ENCODE peak calls at places on chromosomes 3 and 15, in nine cellular contexts. One of them, this sample, is unnamed.
A peak's percentile ranks its signal among the peaks of the same experiment; 100 is the strongest.

GRCh38 chr15:71581406-71581930 is 228.9 kb upstream of the NR2E3 start:
- DNase-seq in sigmoid colon: no peak
- DNase-seq in stomach: no peak
- DNase-seq in transverse colon: no peak
- DNase-seq in K562: no peak
- DNase-seq in H1: no peak
- DNase-seq in suprapubic skin: no peak
- DNase-seq in esophagus muscularis mucosa: no peak
- DNase-seq in HepG2: no peak
- DNase-seq in this sample: no peak

GRCh38 chr3:141686477-141687280 is 51.4 kb upstream of the RNF7 start:
- DNase-seq in K562: no peak
- DNase-seq in transverse colon: peak; percentile 50
- DNase-seq in sigmoid colon: peak; percentile 76
- DNase-seq in stomach: peak; percentile 27
- DNase-seq in esophagus muscularis mucosa: no peak
- DNase-seq in suprapubic skin: peak; percentile 69
- DNase-seq in HepG2: peak; percentile 46
- DNase-seq in H1: no peak
- DNase-seq in this sample: no peak

GRCh38 chr15:24772709-24773373 is 97.3 kb downstream of the NPAP1 start:
- DNase-seq in esophagus muscularis mucosa: no peak
- DNase-seq in stomach: peak; percentile 64
- DNase-seq in sigmoid colon: peak; percentile 83
- DNase-seq in K562: peak; percentile 36
- DNase-seq in HepG2: peak; percentile 67
- DNase-seq in suprapubic skin: peak; percentile 62
- DNase-seq in transverse colon: peak; percentile 39
- DNase-seq in H1: peak; percentile 73
- DNase-seq in this sample: peak; percentile 92

GRCh38 chr3:156252656-156253055 is 132.3 kb downstream of the KCNAB1 start:
- DNase-seq in K562: no peak
- DNase-seq in transverse colon: no peak
- DNase-seq in H1: no peak
- DNase-seq in esophagus muscularis mucosa: no peak
- DNase-seq in suprapubic skin: no peak
- DNase-seq in sigmoid colon: no peak
- DNase-seq in stomach: no peak
- DNase-seq in HepG2: no peak
- DNase-seq in this sample: no peak

GRCh38 chr3:58521002-58521670 is 15.9 kb downstream of the ACOX2 start:
- DNase-seq in stomach: no peak
- DNase-seq in transverse colon: no peak
- DNase-seq in HepG2: peak; percentile 81
- DNase-seq in sigmoid colon: no peak
- DNase-seq in K562: peak; percentile 79
- DNase-seq in H1: no peak
- DNase-seq in suprapubic skin: no peak
- DNase-seq in esophagus muscularis mucosa: no peak
- DNase-seq in this sample: no peak

GRCh38 chr3:46312996-46313395 is 40.9 kb upstream of the CCR2 start:
- DNase-seq in stomach: no peak
- DNase-seq in suprapubic skin: peak; percentile 70
- DNase-seq in K562: no peak
- DNase-seq in sigmoid colon: peak; percentile 65
- DNase-seq in H1: no peak
- DNase-seq in HepG2: no peak
- DNase-seq in esophagus muscularis mucosa: no peak
- DNase-seq in transverse colon: peak; percentile 44
- DNase-seq in this sample: peak; percentile 70

GRCh38 chr3:196954832-196955231 is 12.5 kb upstream of the NCBP2 start:
- DNase-seq in transverse colon: no peak
- DNase-seq in HepG2: no peak
- DNase-seq in H1: no peak
- DNase-seq in stomach: no peak
- DNase-seq in suprapubic skin: no peak
- DNase-seq in esophagus muscularis mucosa: no peak
- DNase-seq in K562: no peak
- DNase-seq in sigmoid colon: no peak
- DNase-seq in this sample: no peak

GRCh38 chr15:77886805-77887448 is 190.6 kb downstream of the TBC1D2B start:
- DNase-seq in stomach: no peak
- DNase-seq in suprapubic skin: no peak
- DNase-seq in sigmoid colon: no peak
- DNase-seq in HepG2: no peak
- DNase-seq in K562: no peak
- DNase-seq in esophagus muscularis mucosa: no peak
- DNase-seq in transverse colon: no peak
- DNase-seq in H1: no peak
- DNase-seq in this sample: peak; percentile 53

GRCh38 chr3:69720824-69721223 is 18.4 kb upstream of the MITF start:
- DNase-seq in stomach: no peak
- DNase-seq in suprapubic skin: no peak
- DNase-seq in sigmoid colon: no peak
- DNase-seq in HepG2: no peak
- DNase-seq in transverse colon: no peak
- DNase-seq in K562: no peak
- DNase-seq in H1: no peak
- DNase-seq in esophagus muscularis mucosa: no peak
- DNase-seq in this sample: no peak

GRCh38 chr3:23819599-23820360 is 14.0 kb downstream of the UBE2E1 start:
- DNase-seq in sigmoid colon: no peak
- DNase-seq in stomach: no peak
- DNase-seq in suprapubic skin: no peak
- DNase-seq in H1: no peak
- DNase-seq in esophagus muscularis mucosa: no peak
- DNase-seq in transverse colon: no peak
- DNase-seq in HepG2: no peak
- DNase-seq in K562: no peak
- DNase-seq in this sample: no peak

GRCh38 chr3:65347166-65347565 is 659.4 kb upstream of the ADAMTS9 start:
- DNase-seq in transverse colon: no peak
- DNase-seq in stomach: no peak
- DNase-seq in esophagus muscularis mucosa: no peak
- DNase-seq in suprapubic skin: no peak
- DNase-seq in K562: no peak
- DNase-seq in sigmoid colon: no peak
- DNase-seq in HepG2: no peak
- DNase-seq in H1: no peak
- DNase-seq in this sample: no peak

GRCh38 chr3:72906154-72906553 is 18.3 kb downstream of the GXYLT2 start:
- DNase-seq in transverse colon: no peak
- DNase-seq in sigmoid colon: no peak
- DNase-seq in suprapubic skin: no peak
- DNase-seq in HepG2: no peak
- DNase-seq in K562: no peak
- DNase-seq in H1: no peak
- DNase-seq in stomach: no peak
- DNase-seq in esophagus muscularis mucosa: no peak
- DNase-seq in this sample: no peak
- TF ChIP-seq POLR2AphosphoS5 in transverse colon: no peak
- TF ChIP-seq POLR2AphosphoS5 in sigmoid colon: no peak
- TF ChIP-seq POLR2AphosphoS5 in suprapubic skin: no peak
- TF ChIP-seq POLR2AphosphoS5 in HepG2: no peak
- TF ChIP-seq POLR2AphosphoS5 in K562: no peak
- TF ChIP-seq POLR2AphosphoS5 in H1: no peak
- TF ChIP-seq POLR2AphosphoS5 in stomach: no peak
- TF ChIP-seq POLR2AphosphoS5 in esophagus muscularis mucosa: no peak
- TF ChIP-seq POLR2AphosphoS5 in this sample: no peak

GRCh38 chr3:12962292-12962691 is 110.9 kb downstream of the IQSEC1 start:
- DNase-seq in K562: no peak
- DNase-seq in sigmoid colon: no peak
- DNase-seq in suprapubic skin: no peak
- DNase-seq in esophagus muscularis mucosa: no peak
- DNase-seq in HepG2: no peak
- DNase-seq in transverse colon: no peak
- DNase-seq in H1: no peak
- DNase-seq in stomach: no peak
- DNase-seq in this sample: no peak

GRCh38 chr3:12963184-12963868 is 109.9 kb downstream of the IQSEC1 start:
- DNase-seq in H1: no peak
- DNase-seq in transverse colon: no peak
- DNase-seq in suprapubic skin: no peak
- DNase-seq in K562: no peak
- DNase-seq in HepG2: no peak
- DNase-seq in stomach: no peak
- DNase-seq in esophagus muscularis mucosa: no peak
- DNase-seq in sigmoid colon: no peak
- DNase-seq in this sample: no peak

GRCh38 chr3:12965999-12966846 is 107.0 kb downstream of the IQSEC1 start:
- DNase-seq in transverse colon: no peak
- DNase-seq in K562: no peak
- DNase-seq in sigmoid colon: no peak
- DNase-seq in stomach: no peak
- DNase-seq in suprapubic skin: peak; percentile 56
- DNase-seq in esophagus muscularis mucosa: no peak
- DNase-seq in H1: no peak
- DNase-seq in HepG2: no peak
- DNase-seq in this sample: no peak

GRCh38 chr3:12964713-12965612 is 108.3 kb downstream of the IQSEC1 start:
- DNase-seq in suprapubic skin: no peak
- DNase-seq in esophagus muscularis mucosa: no peak
- DNase-seq in sigmoid colon: no peak
- DNase-seq in transverse colon: no peak
- DNase-seq in stomach: no peak
- DNase-seq in HepG2: peak; percentile 98
- DNase-seq in H1: no peak
- DNase-seq in K562: no peak
- DNase-seq in this sample: no peak

GRCh38 chr3:12963869-12964712 is 109.1 kb downstream of the IQSEC1 start:
- DNase-seq in stomach: no peak
- DNase-seq in H1: no peak
- DNase-seq in K562: peak; percentile 35
- DNase-seq in HepG2: peak; percentile 59
- DNase-seq in sigmoid colon: no peak
- DNase-seq in transverse colon: no peak
- DNase-seq in esophagus muscularis mucosa: no peak
- DNase-seq in suprapubic skin: peak; percentile 53
- DNase-seq in this sample: no peak
- TF ChIP-seq EP300 in stomach: no peak
- TF ChIP-seq EP300 in H1: no peak
- TF ChIP-seq EP300 in K562: no peak
- TF ChIP-seq EP300 in HepG2: no peak
- TF ChIP-seq EP300 in sigmoid colon: no peak
- TF ChIP-seq EP300 in transverse colon: no peak
- TF ChIP-seq EP300 in esophagus muscularis mucosa: no peak
- TF ChIP-seq EP300 in suprapubic skin: no peak
- TF ChIP-seq EP300 in this sample: no peak

GRCh38 chr3:71816141-71816540 is 31.2 kb upstream of the PROK2 start:
- DNase-seq in H1: no peak
- DNase-seq in sigmoid colon: no peak
- DNase-seq in esophagus muscularis mucosa: no peak
- DNase-seq in K562: no peak
- DNase-seq in stomach: no peak
- DNase-seq in HepG2: no peak
- DNase-seq in transverse colon: no peak
- DNase-seq in suprapubic skin: no peak
- DNase-seq in this sample: no peak

GRCh38 chr3:71813704-71814103 is 28.8 kb upstream of the PROK2 start:
- DNase-seq in suprapubic skin: no peak
- DNase-seq in HepG2: no peak
- DNase-seq in esophagus muscularis mucosa: peak; percentile 31
- DNase-seq in stomach: no peak
- DNase-seq in K562: no peak
- DNase-seq in transverse colon: no peak
- DNase-seq in sigmoid colon: no peak
- DNase-seq in H1: no peak
- DNase-seq in this sample: no peak

GRCh38 chr3:71816757-71817156 is 31.8 kb upstream of the PROK2 start:
- DNase-seq in H1: no peak
- DNase-seq in K562: no peak
- DNase-seq in HepG2: no peak
- DNase-seq in transverse colon: no peak
- DNase-seq in esophagus muscularis mucosa: peak; percentile 83
- DNase-seq in suprapubic skin: no peak
- DNase-seq in stomach: no peak
- DNase-seq in sigmoid colon: no peak
- DNase-seq in this sample: no peak

GRCh38 chr3:71817262-71817661 is 32.3 kb upstream of the PROK2 start:
- DNase-seq in stomach: no peak
- DNase-seq in sigmoid colon: no peak
- DNase-seq in suprapubic skin: no peak
- DNase-seq in esophagus muscularis mucosa: peak; percentile 34
- DNase-seq in H1: peak; percentile 21
- DNase-seq in HepG2: no peak
- DNase-seq in transverse colon: no peak
- DNase-seq in K562: no peak
- DNase-seq in this sample: no peak

DNA sequence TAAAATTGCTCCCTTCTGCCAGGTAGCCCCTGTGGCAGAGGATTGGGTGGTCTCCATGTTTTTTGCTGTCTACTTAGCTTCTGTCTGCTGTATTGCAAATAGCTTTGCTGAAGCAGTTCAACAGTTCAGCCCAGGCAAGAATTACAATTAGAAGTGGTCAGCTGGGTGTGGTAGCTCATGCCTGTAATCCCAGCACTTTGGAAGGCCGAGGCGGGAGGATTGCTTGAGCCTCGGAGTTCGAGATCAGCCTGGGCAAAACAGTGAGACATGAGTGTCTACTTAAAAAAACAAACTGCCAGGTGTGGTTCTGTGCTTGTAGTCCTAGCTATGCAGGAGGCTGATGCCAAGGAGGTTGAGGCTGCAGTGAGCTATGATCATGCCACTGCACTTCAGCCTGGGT is 30.7 kb upstream of the PROK2 start:
- DNase-seq in HepG2: no peak
- DNase-seq in suprapubic skin: no peak
- DNase-seq in stomach: no peak
- DNase-seq in H1: no peak
- DNase-seq in K562: no peak
- DNase-seq in transverse colon: no peak
- DNase-seq in esophagus muscularis mucosa: peak; percentile 70
- DNase-seq in sigmoid colon: no peak
- DNase-seq in this sample: no peak
- H3K27ac ChIP-seq in HepG2: no peak overlapping the region
- H3K27ac ChIP-seq in suprapubic skin: no peak overlapping the region
- H3K27ac ChIP-seq in stomach: no peak overlapping the region
- H3K27ac ChIP-seq in H1: no peak overlapping the region
- H3K27ac ChIP-seq in K562: no peak overlapping the region
- H3K27ac ChIP-seq in transverse colon: no peak overlapping the region
- H3K27ac ChIP-seq in esophagus muscularis mucosa: no peak overlapping the region
- H3K27ac ChIP-seq in sigmoid colon: no peak overlapping the region
- H3K27ac ChIP-seq in this sample: no peak overlapping the region

DNA sequence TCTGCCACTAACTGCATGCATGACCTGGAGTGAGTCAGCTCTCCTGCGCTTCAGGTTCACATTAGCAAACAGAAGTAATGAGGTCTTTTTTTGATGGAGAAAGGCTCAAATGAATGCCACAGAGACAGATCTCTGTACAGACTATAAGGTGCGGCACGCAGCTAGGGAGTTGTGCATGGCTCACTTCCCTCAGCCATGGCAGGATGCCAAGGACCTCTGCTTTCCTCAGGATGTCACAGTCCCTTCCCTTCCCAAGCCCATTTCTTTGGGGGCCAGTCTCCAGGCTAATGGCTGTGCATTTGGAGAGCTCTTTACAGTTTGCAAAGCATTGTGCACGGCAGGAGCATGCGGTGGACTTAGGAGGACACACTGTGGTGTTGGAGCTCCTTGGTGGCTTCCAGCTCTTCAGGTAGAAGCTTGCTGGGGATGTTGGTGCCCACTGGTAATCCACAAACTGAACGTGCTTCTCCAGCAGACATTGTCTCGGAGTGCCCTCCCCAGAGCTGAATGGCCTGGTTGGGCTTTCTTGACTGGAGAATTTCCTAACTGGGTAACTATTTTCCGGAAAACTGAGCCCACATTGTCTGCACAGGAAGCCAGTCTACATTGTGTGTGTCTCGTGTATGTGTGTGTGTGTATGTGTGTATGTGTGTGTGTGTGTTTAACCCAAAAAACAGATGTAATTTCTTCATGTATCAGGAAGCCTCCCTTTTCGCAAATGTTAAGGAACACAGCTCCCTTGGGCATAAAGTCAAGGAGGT is 172.5 kb upstream of the TLE3 start:
- DNase-seq in transverse colon: peak; percentile 19
- DNase-seq in K562: no peak
- DNase-seq in sigmoid colon: no peak
- DNase-seq in H1: no peak
- DNase-seq in suprapubic skin: no peak
- DNase-seq in stomach: no peak
- DNase-seq in esophagus muscularis mucosa: no peak
- DNase-seq in HepG2: no peak
- DNase-seq in this sample: peak; percentile 51
- TF ChIP-seq POLR2AphosphoS5 in transverse colon: no peak
- TF ChIP-seq POLR2AphosphoS5 in K562: no peak
- TF ChIP-seq POLR2AphosphoS5 in sigmoid colon: peak; percentile 59
- TF ChIP-seq POLR2AphosphoS5 in H1: no peak
- TF ChIP-seq POLR2AphosphoS5 in suprapubic skin: no peak
- TF ChIP-seq POLR2AphosphoS5 in stomach: no peak
- TF ChIP-seq POLR2AphosphoS5 in esophagus muscularis mucosa: peak; percentile 61
- TF ChIP-seq POLR2AphosphoS5 in HepG2: no peak
- TF ChIP-seq POLR2AphosphoS5 in this sample: peak; percentile 17